ENCODE peak calls at places on chromosomes 11 and 22, in five cellular contexts. Q is uterus, D is H54, C is transverse colon, T is heart left ventricle. U is an unnamed sample.

GRCh38 chr11:47560431-47560830 is 5.0 kb upstream of the PTPMT1 start:
- DNase-seq in Q (no peak), D (no peak), C (no peak), T (no peak), U (no peak)

GRCh38 chr11:126394036-126394435 is 38.5 kb downstream of the ST3GAL4 start:
- DNase-seq in Q (no peak), D (no peak), C (no peak), T (no peak), U (no peak)

GRCh38 chr22:46969491-46969890 is 207.0 kb downstream of the TBC1D22A start:
- DNase-seq in Q (no peak), D (no peak), C (no peak), T (no peak), U (no peak)

GRCh38 chr11:126061707-126062678 is 673 bp downstream of the CDON start:
- DNase-seq in Q (peak), D (no peak), C (peak), T (peak), U (no peak)

GRCh38 chr11:72229336-72229924 is 4.9 kb downstream of the INPPL1 start:
- DNase-seq in Q (no peak), D (no peak), C (no peak), T (no peak), U (peak)

GRCh38 chr11:70305501-70305900 is 35.0 kb downstream of the PPFIA1 start:
- DNase-seq in Q (no peak), D (no peak), C (no peak), T (no peak), U (peak)

GRCh38 chr11:118623291-118623655 is 15.9 kb downstream of the PHLDB1 start:
- DNase-seq in Q (peak), D (no peak), C (no peak), T (peak), U (no peak)

GRCh38 chr11:105027671-105028070 is 4.7 kb upstream of the CASP5 start:
- DNase-seq in Q (no peak), D (no peak), C (no peak), T (no peak), U (no peak)

GRCh38 chr22:46775364-46775758 is 12.9 kb downstream of the TBC1D22A start:
- DNase-seq in Q (no peak), D (no peak), C (no peak), T (no peak), U (no peak)

GRCh38 chr22:45014658-45015057 is 4.9 kb upstream of the PHF21B start:
- DNase-seq in Q (no peak), D (no peak), C (no peak), T (no peak), U (no peak)

GRCh38 chr11:74450318-74450717 is 17.0 kb downstream of the KCNE3 start:
- DNase-seq in Q (no peak), D (no peak), C (no peak), T (no peak), U (no peak)

DNA sequence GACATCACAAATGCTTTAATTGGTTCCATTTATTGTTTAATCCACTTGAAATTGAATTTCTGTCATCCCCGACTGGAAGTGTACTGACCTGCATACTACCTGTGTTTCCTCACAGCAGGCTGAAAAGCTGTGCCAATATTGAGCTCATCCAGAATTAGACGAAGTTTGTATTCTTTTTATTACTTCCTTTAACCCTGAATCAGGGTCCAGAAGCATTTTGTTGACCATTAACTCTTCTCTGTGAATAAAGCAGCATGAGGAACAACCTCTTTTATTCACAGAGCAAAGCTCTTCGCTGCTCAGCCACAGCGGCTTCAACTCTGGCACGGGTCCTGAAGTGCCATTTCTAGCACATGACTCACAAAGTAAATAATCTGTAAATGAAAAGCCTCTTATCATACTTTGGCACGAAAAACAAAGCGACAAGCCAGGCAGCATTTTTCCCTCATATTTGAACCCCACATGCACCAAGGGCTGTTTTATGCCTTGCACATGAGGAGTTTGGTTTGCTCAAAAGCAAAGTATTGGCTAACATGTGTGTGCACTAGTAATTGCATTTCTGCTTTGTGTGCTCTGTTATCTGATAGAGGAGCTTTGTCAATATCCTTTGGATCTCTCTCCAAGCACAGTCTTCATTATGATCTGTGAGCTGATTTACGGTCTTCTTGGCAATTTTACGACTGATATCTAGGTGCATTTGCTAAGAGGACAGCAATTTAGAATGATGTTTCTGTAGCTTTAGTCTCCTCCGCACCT is 33.0 kb upstream of the APOBEC3A start:
- DNase-seq in Q (peak), D (peak), C (peak), T (peak), U (no peak)
- TF ChIP-seq POLR2A in Q (no peak), D (no peak), C (peak), T (no peak), U (no peak)

DNA sequence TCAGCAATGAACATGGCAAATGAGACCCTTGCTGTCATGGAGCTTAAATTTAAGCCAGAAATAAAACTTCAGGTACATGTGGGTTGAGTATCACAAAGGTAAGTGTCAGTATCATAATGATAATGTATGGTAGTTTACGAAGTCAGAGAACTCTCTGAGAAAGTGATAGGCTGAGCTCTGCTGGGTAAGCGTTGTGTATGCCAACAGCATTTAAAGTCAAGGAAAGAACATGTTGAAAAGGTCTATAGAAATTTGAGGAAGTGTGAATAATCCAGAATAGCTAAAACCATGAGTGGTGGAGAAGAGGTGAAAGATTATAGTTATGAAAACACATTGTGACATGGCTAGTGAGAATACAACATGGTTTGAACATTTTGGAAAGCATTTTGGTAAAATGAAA is 17.4 kb upstream of the CTSC start:
- DNase-seq in Q (no peak), D (no peak), C (no peak), T (no peak), U (no peak)
- TF ChIP-seq POLR2A in Q (no peak), D (no peak), C (no peak), T (no peak), U (no peak)

GRCh38 chr22:35313311-35314121 is 13.8 kb downstream of the TOM1 start:
- DNase-seq in Q (peak), D (peak), C (no peak), T (peak), U (peak)
- TF ChIP-seq POLR2A in Q (no peak), D (no peak), C (no peak), T (no peak), U (no peak)

GRCh38 chr11:65117206-65118096 is at the start of gene ZNHIT2:
- DNase-seq in Q (peak), D (peak), C (peak), T (peak), U (peak)
- TF ChIP-seq POLR2A in Q (no peak), D (peak), C (peak), T (no peak), U (no peak)

GRCh38 chr11:57761301-57762234 is at the start of gene CTNND1:
- DNase-seq in Q (peak), D (peak), C (peak), T (peak), U (peak)
- TF ChIP-seq POLR2A in Q (peak), D (peak), C (peak), T (no peak), U (no peak)

DNA sequence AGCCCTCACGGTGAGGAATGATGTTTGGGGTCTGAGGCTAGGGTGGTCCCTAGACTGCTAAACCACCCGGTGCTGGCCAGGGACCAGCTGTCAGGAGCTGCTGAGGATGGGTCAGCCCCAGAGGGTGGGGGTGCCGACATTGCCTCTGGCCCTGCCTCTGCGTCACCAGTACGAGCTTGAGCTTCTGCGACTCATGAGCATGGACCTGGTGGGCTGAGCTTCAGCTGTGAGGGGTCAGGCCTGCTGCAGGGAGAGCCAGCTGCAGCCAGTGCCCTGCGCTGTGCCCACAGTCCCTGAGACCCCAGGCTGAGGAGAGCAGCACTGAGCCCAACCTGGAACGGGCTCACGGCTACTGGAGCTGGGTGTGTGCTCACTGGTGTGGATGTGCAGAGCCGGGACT is 7.0 kb downstream of the DERL3 start:
- DNase-seq in Q (no peak), D (no peak), C (no peak), T (peak), U (peak)
- TF ChIP-seq POLR2A in Q (no peak), D (no peak), C (no peak), T (no peak), U (no peak)